ENCODE peak calls at places on chromosomes 6 and 20, in six cellular contexts. W is amniotic epithelial cell, L is cardiac fibroblast, M is heart right ventricle, Y is kidney tubule cell, K is WTC11. N is an unnamed sample.

GRCh38 chr6:30778001-30778400 is 33.7 kb upstream of the IER3 start:
- DNase-seq in K (no peak), W (no peak), M (no peak), Y (no peak), L (no peak), N (no peak)

GRCh38 chr20:37262516-37262915 is 902 bp upstream of the GHRH start:
- DNase-seq in M (no peak), W (no peak), Y (no peak), L (no peak), K (no peak), N (no peak)

GRCh38 chr6:21340563-21340962 is 253.0 kb upstream of the SOX4 start:
- DNase-seq in W (no peak), Y (no peak), K (no peak), M (no peak), L (peak), N (no peak)

GRCh38 chr20:60297649-60298048 is 339.4 kb downstream of the CDH26 start:
- DNase-seq in K (no peak), L (no peak), W (no peak), M (no peak), Y (no peak), N (no peak)

GRCh38 chr20:62739581-62740285 is 31.1 kb downstream of the NTSR1 start:
- DNase-seq in K (peak), L (no peak), M (peak), W (no peak), Y (no peak), N (no peak)

GRCh38 chr6:53250761-53251672 is 97.7 kb downstream of the ELOVL5 start:
- DNase-seq in M (no peak), L (peak), W (peak), K (no peak), Y (peak), N (no peak)

GRCh38 chr6:131213501-131213990 is 78.3 kb downstream of the AKAP7 start:
- DNase-seq in K (no peak), Y (no peak), M (no peak), L (peak), W (peak), N (no peak)

GRCh38 chr20:61959301-61959700 is 106.4 kb downstream of the TAF4 start:
- DNase-seq in W (peak), Y (no peak), L (no peak), K (peak), M (no peak), N (no peak)

GRCh38 chr20:4773736-4774135 is 52.0 kb downstream of the PRND start:
- DNase-seq in Y (no peak), W (no peak), L (no peak), K (no peak), M (no peak), N (no peak)

GRCh38 chr6:3742426-3743344 is 8.8 kb downstream of the PXDC1 start:
- DNase-seq in Y (peak), L (peak), K (peak), M (peak), W (peak), N (peak)

GRCh38 chr20:58840816-58841538 is 9.7 kb downstream of the GNAS-AS1 start:
- DNase-seq in Y (no peak), L (no peak), K (no peak), W (no peak), M (no peak), N (no peak)

GRCh38 chr20:25328954-25329498 is 61.6 kb downstream of the ABHD12 start:
- DNase-seq in M (no peak), K (no peak), L (no peak), W (no peak), Y (no peak), N (no peak)

GRCh38 chr20:10216146-10216741 is 2.4 kb upstream of the SNAP25 start:
- DNase-seq in W (peak), Y (peak), M (no peak), L (peak), K (no peak), N (no peak)

GRCh38 chr6:127100510-127101140 is 17.8 kb upstream of the RSPO3 start:
- DNase-seq in K (no peak), Y (peak), L (peak), M (no peak), W (peak), N (no peak)

GRCh38 chr20:64099880-64100565 is 7.3 kb downstream of the NPBWR2 start:
- DNase-seq in Y (no peak), L (no peak), W (no peak), K (no peak), M (no peak), N (no peak)

GRCh38 chr6:105028898-105029297 is 72.0 kb downstream of the LIN28B start:
- DNase-seq in Y (no peak), K (no peak), M (no peak), W (no peak), L (no peak), N (no peak)

GRCh38 chr6:52063584-52064400 is 23.6 kb downstream of the PKHD1 start:
- DNase-seq in M (no peak), K (peak), L (peak), Y (peak), W (peak), N (peak)

GRCh38 chr6:116034327-116034726 is 26.4 kb downstream of the FRK start:
- DNase-seq in L (peak), W (peak), Y (peak), M (no peak), K (no peak), N (no peak)

GRCh38 chr20:24696396-24696795 is 227.0 kb downstream of the SYNDIG1 start:
- DNase-seq in M (no peak), L (no peak), Y (no peak), K (no peak), W (no peak), N (no peak)

GRCh38 chr6:82182756-82183155 is 64.8 kb downstream of the IBTK start:
- DNase-seq in M (no peak), L (peak), W (peak), K (no peak), Y (peak), N (no peak)

GRCh38 chr20:41191562-41192500 is 54.5 kb downstream of the PLCG1 start:
- DNase-seq in Y (no peak), L (no peak), K (no peak), M (no peak), W (no peak), N (no peak)

GRCh38 chr6:28349892-28350737 is at the start of gene ZKSCAN3:
- DNase-seq in W (peak), L (peak), K (peak), M (peak), Y (peak), N (peak)

GRCh38 chr20:25699914-25700313 is 3.3 kb upstream of the ZNF337 start:
- DNase-seq in L (no peak), Y (peak), K (no peak), W (peak), M (no peak), N (no peak)

GRCh38 chr6:43490523-43490939 is 13.2 kb downstream of the TJAP1 start:
- DNase-seq in L (no peak), W (no peak), M (no peak), K (no peak), Y (no peak), N (no peak)

GRCh38 chr6:113857565-113858066 is 471 bp downstream of the MARCKS start:
- DNase-seq in L (peak), W (peak), Y (no peak), M (peak), K (peak), N (no peak)

GRCh38 chr6:167547751-167548150 is 222.9 kb downstream of the TTLL2 start:
- DNase-seq in Y (peak), L (peak), W (no peak), K (no peak), M (no peak), N (no peak)

GRCh38 chr6:118288355-118289124 is 259.6 kb upstream of the PLN start:
- DNase-seq in K (no peak), Y (no peak), L (peak), W (peak), M (no peak), N (no peak)

GRCh38 chr6:2858678-2859324 is 17.1 kb upstream of the SERPINB1 start:
- DNase-seq in K (no peak), Y (no peak), L (no peak), M (no peak), W (no peak), N (no peak)